ENCODE peak calls at places on chromosomes 2 and 18, in five cellular contexts. B is mammary epithelial cell, W is MM.1S, L is GM23338, A is stomach. K is an unnamed sample. For H3K4me1, the result is how much of the 10 kb centered on the place peaks cover.

GRCh38 chr2:136386046-136386445 is 268.1 kb upstream of the CXCR4 start:
- DNase-seq in B (no peak), W (no peak), L (no peak), A (no peak), K (no peak)

GRCh38 chr2:218605438-218605837 is 2.3 kb upstream of the PLCD4 start:
- DNase-seq in B (no peak), W (no peak), L (no peak), A (no peak), K (no peak)

GRCh38 chr2:16077601-16078000 is 137.3 kb downstream of the MYCN start:
- DNase-seq in B (no peak), W (no peak), L (no peak), A (no peak), K (no peak)

GRCh38 chr2:20551231-20551944 is 99.5 kb downstream of the HS1BP3 start:
- DNase-seq in B (no peak), W (no peak), L (no peak), A (peak), K (no peak)

GRCh38 chr2:67650292-67651133 is 253.4 kb downstream of the ETAA1 start:
- DNase-seq in B (peak), W (no peak), L (peak), A (peak), K (peak)

GRCh38 chr2:38581193-38582147 is 21.3 kb downstream of the HNRNPLL start:
- DNase-seq in B (peak), W (peak), L (peak), A (no peak), K (peak)

GRCh38 chr2:237350597-237350996 is 63.4 kb downstream of the COL6A3 start:
- DNase-seq in B (no peak), W (no peak), L (no peak), A (no peak), K (no peak)

GRCh38 chr18:37452697-37453385 is 112.8 kb downstream of the CELF4 start:
- DNase-seq in B (peak), W (no peak), L (no peak), A (no peak), K (no peak)

GRCh38 chr2:137910641-137911040 is 53.6 kb upstream of the HNMT start:
- DNase-seq in B (no peak), W (peak), L (peak), A (no peak), K (no peak)

GRCh38 chr2:120229341-120229740 is 6.1 kb upstream of the TMEM185B start:
- DNase-seq in B (no peak), W (no peak), L (no peak), A (no peak), K (no peak)

GRCh38 chr2:230866704-230867561 is 2.2 kb downstream of the ITM2C start:
- DNase-seq in B (no peak), W (peak), L (no peak), A (peak), K (peak)

GRCh38 chr2:11583203-11583752 is 49.4 kb downstream of the GREB1 start:
- DNase-seq in B (no peak), W (no peak), L (peak), A (no peak), K (no peak)

GRCh38 chr2:61707984-61708852 is 145.6 kb downstream of the FAM161A start:
- DNase-seq in B (peak), W (peak), L (no peak), A (peak), K (peak)

GRCh38 chr18:33201509-33201926 is 239.0 kb downstream of the CCDC178 start:
- DNase-seq in B (peak), W (peak), L (peak), A (no peak), K (peak)

GRCh38 chr2:61178603-61179545 is 16.9 kb downstream of the C2orf74 start:
- DNase-seq in B (no peak), W (peak), L (no peak), A (no peak), K (peak)

GRCh38 chr2:61670591-61671503 is 132.7 kb upstream of the XPO1 start:
- DNase-seq in B (no peak), W (peak), L (peak), A (peak), K (peak)

GRCh38 chr2:126876631-126877030 is 22.1 kb upstream of the TEX51 start:
- DNase-seq in B (no peak), W (no peak), L (no peak), A (no peak), K (no peak)

GRCh38 chr18:45664824-45665763 is 49.8 kb downstream of the SLC14A2 start:
- DNase-seq in B (peak), W (peak), L (peak), A (peak), K (peak)

GRCh38 chr2:172252154-172252553 is 149.5 kb upstream of the DLX2 start:
- DNase-seq in B (no peak), W (no peak), L (no peak), A (no peak), K (peak)

GRCh38 chr2:230054079-230054478 is 14.6 kb downstream of the SLC16A14 start:
- DNase-seq in B (peak), W (no peak), L (no peak), A (no peak), K (no peak)

GRCh38 chr18:32093523-32093922 is 1.8 kb downstream of the RNF138 start:
- DNase-seq in B (no peak), W (no peak), L (no peak), A (no peak), K (no peak)

GRCh38 chr2:186129767-186130581 is 356.1 kb upstream of the ZC3H15 start:
- DNase-seq in B (peak), W (no peak), L (peak), A (no peak), K (no peak)

GRCh38 chr18:5772706-5773105 is 122.6 kb downstream of the TMEM200C start:
- DNase-seq in B (no peak), W (no peak), L (no peak), A (no peak), K (no peak)

GRCh38 chr2:229800997-229801754 is 86.8 kb upstream of the DNER start:
- DNase-seq in B (peak), W (peak), L (peak), A (peak), K (peak)

GRCh38 chr2:68417931-68418330 is 49.2 kb downstream of the FBXO48 start:
- DNase-seq in B (no peak), W (no peak), L (no peak), A (no peak), K (no peak)

GRCh38 chr2:226797289-226797988 is 2.2 kb downstream of the IRS1 start:
- DNase-seq in B (no peak), W (no peak), L (no peak), A (peak), K (peak)
- H3K27ac ChIP-seq in B (no peak), W (no peak), L (no peak), A (peak), K (peak)

GRCh38 chr2:128667391-128667790 is 348.7 kb upstream of the HS6ST1 start:
- DNase-seq in B (no peak), W (no peak), L (no peak), A (no peak), K (no peak)

GRCh38 chr2:128663371-128664050 is 344.8 kb upstream of the HS6ST1 start:
- DNase-seq in B (no peak), W (no peak), L (no peak), A (no peak), K (no peak)

GRCh38 chr2:128664499-128664971 is 345.9 kb upstream of the HS6ST1 start:
- DNase-seq in B (no peak), W (no peak), L (peak), A (no peak), K (no peak)

GRCh38 chr2:128666596-128666995 is 347.9 kb upstream of the HS6ST1 start:
- DNase-seq in B (no peak), W (no peak), L (no peak), A (no peak), K (no peak)

DNA sequence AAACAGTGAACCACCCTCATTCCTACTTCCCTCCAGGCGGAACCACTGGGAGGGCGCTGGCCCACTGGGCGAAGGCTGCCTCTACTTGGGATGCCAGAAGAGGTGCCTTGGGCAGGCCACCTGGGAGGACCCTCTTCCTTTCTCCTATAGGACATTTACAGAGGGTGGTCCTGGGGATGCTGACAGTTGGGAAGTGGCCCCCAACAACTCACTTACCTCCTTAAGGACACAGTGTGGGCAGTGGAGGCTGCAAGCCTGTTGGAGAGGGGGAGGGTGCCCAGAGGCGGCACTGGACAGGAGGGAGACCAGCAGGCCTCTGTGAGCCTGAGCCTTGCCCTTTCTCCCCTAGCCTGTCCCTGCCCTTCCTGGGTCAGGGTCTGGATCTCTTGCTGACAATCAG is 346.4 kb upstream of the HS6ST1 start:
- DNase-seq in B (no peak), W (no peak), L (no peak), A (no peak), K (no peak)
- H3K4me1 ChIP-seq in B (under half), W (under half), L (under half), A (under half), K (under half)

GRCh38 chr18:9146224-9146623 is 9.6 kb downstream of the ANKRD12 start:
- DNase-seq in B (no peak), W (no peak), L (no peak), A (no peak), K (no peak)
- H3K27ac ChIP-seq in B (no peak), W (peak), L (no peak), A (no peak), K (no peak)

DNA sequence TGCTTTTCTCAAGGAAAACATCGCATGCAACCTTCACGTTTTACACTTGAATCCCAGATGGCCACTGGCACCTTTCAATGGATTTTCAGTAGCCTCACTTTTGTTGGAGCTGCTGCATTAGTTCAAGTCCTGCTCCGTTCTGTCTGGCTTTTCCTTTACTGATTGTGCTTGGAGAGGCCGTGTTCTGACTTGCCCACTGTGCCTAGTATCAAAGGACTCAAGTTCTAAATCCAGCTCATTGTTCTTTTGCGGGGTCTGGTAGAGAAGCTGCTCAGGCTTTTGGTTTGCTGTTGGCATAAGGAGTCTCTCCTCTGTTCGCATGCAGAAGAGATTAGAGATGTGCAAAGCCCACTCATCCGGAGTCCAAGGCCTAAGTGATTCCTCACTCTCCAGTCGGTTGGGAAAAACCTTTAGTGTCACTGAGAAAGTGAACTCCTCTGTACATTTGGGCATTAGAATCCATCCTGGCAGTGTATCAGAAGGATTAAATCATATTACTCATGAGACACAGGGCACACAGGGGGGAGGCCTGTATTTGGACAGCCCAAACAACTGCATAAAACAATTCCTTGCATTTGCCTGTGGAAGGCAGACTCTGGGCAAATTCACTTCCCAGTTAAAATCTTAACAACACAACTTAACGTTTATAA is 69.7 kb downstream of the NCK2 start:
- DNase-seq in B (peak), W (no peak), L (no peak), A (no peak), K (no peak)
- H3K4me1 ChIP-seq in B (under half), W (half or more), L (under half), A (half or more), K (half or more)

GRCh38 chr2:65023742-65024141 is 32.5 kb upstream of the CEP68 start:
- DNase-seq in B (no peak), W (no peak), L (no peak), A (no peak), K (no peak)
- H3K27ac ChIP-seq in B (peak), W (no peak), L (no peak), A (no peak), K (no peak)

GRCh38 chr2:106160786-106161261 is 33.3 kb downstream of the UXS1 start:
- DNase-seq in B (no peak), W (no peak), L (no peak), A (no peak), K (no peak)
- H3K4me1 ChIP-seq in B (under half), W (under half), L (under half), A (under half), K (under half)